ENCODE peak calls at places on chromosome 17, in eight cellular contexts. H, L, S, R, V, T, G and B are unnamed samples.

GRCh38 chr17:55263565-55264272 is 1.0 kb upstream of the HLF start:
- DNase-seq in H (no peak), G (peak; percentile 10), L (no peak), R (no peak), T (no peak), S (no peak), V (no peak), B (no peak)

GRCh38 chr17:45029758-45030423 is 21.5 kb downstream of the DCAKD start:
- DNase-seq in S (no peak), G (no peak), R (no peak), L (no peak), V (no peak), H (no peak), T (no peak), B (no peak)

GRCh38 chr17:61884864-61885263 is 21.5 kb upstream of the BRIP1 start:
- DNase-seq in R (no peak), L (no peak), G (no peak), V (no peak), S (no peak), T (no peak), H (no peak), B (no peak)

GRCh38 chr17:5434984-5435383 is 4.0 kb downstream of the C1QBP start:
- DNase-seq in R (no peak), G (no peak), S (no peak), L (no peak), V (no peak), T (no peak), H (no peak), B (no peak)

GRCh38 chr17:82659886-82660285 is 11.6 kb upstream of the WDR45B start:
- DNase-seq in G (no peak), V (no peak), T (no peak), H (no peak), R (no peak), L (no peak), S (no peak), B (no peak)

GRCh38 chr17:5526821-5527598 is 40.6 kb downstream of the MIS12 start:
- DNase-seq in S (peak; percentile 12), H (no peak), V (peak; percentile 98), R (no peak), L (peak; percentile 97), G (no peak), T (no peak), B (peak; percentile 65)

GRCh38 chr17:68544111-68544510 is 31.9 kb downstream of the PRKAR1A start:
- DNase-seq in T (no peak), V (no peak), H (no peak), R (no peak), G (no peak), S (no peak), L (no peak), B (no peak)

GRCh38 chr17:49051269-49051668 is 54.1 kb downstream of the IGF2BP1 start:
- DNase-seq in R (no peak), G (no peak), S (no peak), H (no peak), L (no peak), V (no peak), T (no peak), B (no peak)

GRCh38 chr17:27451906-27452305 is 4.3 kb upstream of the KSR1 start:
- DNase-seq in R (no peak), L (no peak), S (no peak), T (no peak), G (no peak), V (no peak), H (no peak), B (no peak)

GRCh38 chr17:27889711-27890251 is 3.4 kb downstream of the LYRM9 start:
- DNase-seq in H (no peak), G (no peak), S (no peak), T (no peak), V (no peak), R (no peak), L (no peak), B (no peak)

GRCh38 chr17:45019177-45019711 is 32.2 kb downstream of the DCAKD start:
- DNase-seq in H (no peak), G (peak; percentile 33), T (no peak), V (peak; percentile 58), S (peak; percentile 60), R (no peak), L (peak; percentile 77), B (no peak)

GRCh38 chr17:64183815-64184397 is 54.0 kb upstream of the ERN1 start:
- DNase-seq in T (no peak), R (no peak), H (no peak), S (no peak), L (peak; percentile 44), G (no peak), V (peak; percentile 94), B (no peak)

GRCh38 chr17:82056729-82057621 is 5.3 kb downstream of the GPS1 start:
- DNase-seq in L (no peak), R (no peak), H (no peak), S (peak; percentile 13), T (no peak), V (no peak), G (no peak), B (no peak)

GRCh38 chr17:51052235-51052634 is 68.4 kb downstream of the SPAG9 start:
- DNase-seq in H (no peak), T (no peak), V (peak; percentile 42), S (no peak), L (no peak), R (no peak), G (no peak), B (no peak)

GRCh38 chr17:37570527-37571093 is 38.6 kb downstream of the SYNRG start:
- DNase-seq in L (peak; percentile 61), H (no peak), S (peak; percentile 64), R (no peak), G (no peak), V (peak; percentile 58), T (no peak), B (no peak)

GRCh38 chr17:48104440-48104839 is 3.1 kb upstream of the SNX11 start:
- DNase-seq in L (no peak), R (no peak), S (no peak), G (no peak), V (no peak), T (no peak), H (no peak), B (no peak)